ENCODE peak calls at places on chromosome 19, in six cellular contexts. One of them, this sample, is unnamed.
A peak's percentile ranks its signal among the peaks of the same experiment; 100 is the strongest.

GRCh38 chr19:10113592-10113963 is 2.1 kb downstream of the P2RY11 start:
- DNase-seq in right atrium auricular region: no peak
- DNase-seq in mesothelial cell of epicardium: no peak
- DNase-seq in choroid plexus epithelial cell: no peak
- DNase-seq in dorsolateral prefrontal cortex: no peak
- DNase-seq in testis: no peak
- DNase-seq in this sample: no peak

GRCh38 chr19:6516018-6516658 is 14.0 kb upstream of the TUBB4A start:
- DNase-seq in right atrium auricular region: peak; percentile 89
- DNase-seq in mesothelial cell of epicardium: peak; percentile 79
- DNase-seq in choroid plexus epithelial cell: peak; percentile 96
- DNase-seq in dorsolateral prefrontal cortex: peak; percentile 96
- DNase-seq in testis: peak; percentile 98
- DNase-seq in this sample: peak; percentile 70

GRCh38 chr19:47124937-47125668 is 5.5 kb upstream of the SAE1 start:
- DNase-seq in right atrium auricular region: no peak
- DNase-seq in mesothelial cell of epicardium: no peak
- DNase-seq in choroid plexus epithelial cell: peak; percentile 86
- DNase-seq in dorsolateral prefrontal cortex: no peak
- DNase-seq in testis: peak; percentile 40
- DNase-seq in this sample: no peak

GRCh38 chr19:16118489-16119033 is 6.9 kb downstream of the RAB8A start:
- DNase-seq in right atrium auricular region: no peak
- DNase-seq in mesothelial cell of epicardium: no peak
- DNase-seq in choroid plexus epithelial cell: no peak
- DNase-seq in dorsolateral prefrontal cortex: no peak
- DNase-seq in testis: no peak
- DNase-seq in this sample: no peak

GRCh38 chr19:5228932-5229777 is 111.5 kb downstream of the PTPRS start:
- DNase-seq in right atrium auricular region: no peak
- DNase-seq in mesothelial cell of epicardium: no peak
- DNase-seq in choroid plexus epithelial cell: no peak
- DNase-seq in dorsolateral prefrontal cortex: peak; percentile 26
- DNase-seq in testis: peak; percentile 18
- DNase-seq in this sample: no peak

GRCh38 chr19:8659905-8660304 is 29.5 kb downstream of the NFILZ start:
- DNase-seq in right atrium auricular region: no peak
- DNase-seq in mesothelial cell of epicardium: no peak
- DNase-seq in choroid plexus epithelial cell: no peak
- DNase-seq in dorsolateral prefrontal cortex: no peak
- DNase-seq in testis: no peak
- DNase-seq in this sample: no peak

GRCh38 chr19:17076539-17076919 is 952 bp downstream of the MYO9B start:
- DNase-seq in right atrium auricular region: no peak
- DNase-seq in mesothelial cell of epicardium: no peak
- DNase-seq in choroid plexus epithelial cell: no peak
- DNase-seq in dorsolateral prefrontal cortex: no peak
- DNase-seq in testis: no peak
- DNase-seq in this sample: no peak

GRCh38 chr19:50371914-50372475 is 4.3 kb upstream of the NR1H2 start:
- DNase-seq in right atrium auricular region: no peak
- DNase-seq in mesothelial cell of epicardium: no peak
- DNase-seq in choroid plexus epithelial cell: no peak
- DNase-seq in dorsolateral prefrontal cortex: no peak
- DNase-seq in testis: no peak
- DNase-seq in this sample: no peak

GRCh38 chr19:11843741-11844140 is 4.8 kb upstream of the ZNF439 start:
- DNase-seq in right atrium auricular region: no peak
- DNase-seq in mesothelial cell of epicardium: no peak
- DNase-seq in choroid plexus epithelial cell: no peak
- DNase-seq in dorsolateral prefrontal cortex: no peak
- DNase-seq in testis: peak; percentile 74
- DNase-seq in this sample: no peak

GRCh38 chr19:46901701-46902401 is 41.1 kb downstream of the ARHGAP35 start:
- DNase-seq in right atrium auricular region: no peak
- DNase-seq in mesothelial cell of epicardium: no peak
- DNase-seq in choroid plexus epithelial cell: no peak
- DNase-seq in dorsolateral prefrontal cortex: no peak
- DNase-seq in testis: no peak
- DNase-seq in this sample: no peak

GRCh38 chr19:36773223-36773579 is 594 bp upstream of the ZNF850 start:
- DNase-seq in right atrium auricular region: no peak
- DNase-seq in mesothelial cell of epicardium: no peak
- DNase-seq in choroid plexus epithelial cell: no peak
- DNase-seq in dorsolateral prefrontal cortex: peak; percentile 10
- DNase-seq in testis: no peak
- DNase-seq in this sample: no peak

GRCh38 chr19:2055871-2056809 is 5.1 kb upstream of the MKNK2 start:
- DNase-seq in right atrium auricular region: peak; percentile 77
- DNase-seq in mesothelial cell of epicardium: no peak
- DNase-seq in choroid plexus epithelial cell: peak; percentile 74
- DNase-seq in dorsolateral prefrontal cortex: no peak
- DNase-seq in testis: peak; percentile 62
- DNase-seq in this sample: peak; percentile 82

GRCh38 chr19:8575467-8575997 is 1.7 kb downstream of the MYO1F start:
- DNase-seq in right atrium auricular region: no peak
- DNase-seq in mesothelial cell of epicardium: no peak
- DNase-seq in choroid plexus epithelial cell: peak; percentile 47
- DNase-seq in dorsolateral prefrontal cortex: no peak
- DNase-seq in testis: no peak
- DNase-seq in this sample: no peak

GRCh38 chr19:1921326-1921725 is 16.1 kb downstream of the ADAT3 start:
- DNase-seq in right atrium auricular region: no peak
- DNase-seq in mesothelial cell of epicardium: no peak
- DNase-seq in choroid plexus epithelial cell: no peak
- DNase-seq in dorsolateral prefrontal cortex: no peak
- DNase-seq in testis: peak; percentile 77
- DNase-seq in this sample: no peak

GRCh38 chr19:42132851-42133528 is 744 bp upstream of the POU2F2 start:
- DNase-seq in right atrium auricular region: no peak
- DNase-seq in mesothelial cell of epicardium: peak; percentile 43
- DNase-seq in choroid plexus epithelial cell: peak; percentile 39
- DNase-seq in dorsolateral prefrontal cortex: peak; percentile 59
- DNase-seq in testis: peak; percentile 70
- DNase-seq in this sample: no peak

GRCh38 chr19:34217952-34218817 is 36.2 kb upstream of the GARRE1 start:
- DNase-seq in right atrium auricular region: no peak
- DNase-seq in mesothelial cell of epicardium: no peak
- DNase-seq in choroid plexus epithelial cell: peak; percentile 99
- DNase-seq in dorsolateral prefrontal cortex: no peak
- DNase-seq in testis: peak; percentile 38
- DNase-seq in this sample: peak; percentile 82

GRCh38 chr19:13974073-13974472 is 21.8 kb downstream of the DCAF15 start:
- DNase-seq in right atrium auricular region: no peak
- DNase-seq in mesothelial cell of epicardium: no peak
- DNase-seq in choroid plexus epithelial cell: peak; percentile 43
- DNase-seq in dorsolateral prefrontal cortex: no peak
- DNase-seq in testis: peak; percentile 31
- DNase-seq in this sample: no peak

GRCh38 chr19:13906525-13906904 is 514 bp downstream of the CC2D1A start:
- DNase-seq in right atrium auricular region: no peak
- DNase-seq in mesothelial cell of epicardium: no peak
- DNase-seq in choroid plexus epithelial cell: peak; percentile 12
- DNase-seq in dorsolateral prefrontal cortex: peak; percentile 10
- DNase-seq in testis: peak; percentile 27
- DNase-seq in this sample: no peak

GRCh38 chr19:53982056-53982455 is 9.4 kb upstream of the CACNG6 start:
- DNase-seq in right atrium auricular region: no peak
- DNase-seq in mesothelial cell of epicardium: no peak
- DNase-seq in choroid plexus epithelial cell: no peak
- DNase-seq in dorsolateral prefrontal cortex: no peak
- DNase-seq in testis: no peak
- DNase-seq in this sample: no peak

GRCh38 chr19:55546822-55547614 is 1.7 kb upstream of the SBK3 start:
- DNase-seq in right atrium auricular region: peak; percentile 91
- DNase-seq in mesothelial cell of epicardium: no peak
- DNase-seq in choroid plexus epithelial cell: peak; percentile 87
- DNase-seq in dorsolateral prefrontal cortex: peak; percentile 33
- DNase-seq in testis: peak; percentile 25
- DNase-seq in this sample: no peak

GRCh38 chr19:28710278-28710677 is 502.7 kb downstream of the UQCRFS1 start:
- DNase-seq in right atrium auricular region: no peak
- DNase-seq in mesothelial cell of epicardium: no peak
- DNase-seq in choroid plexus epithelial cell: peak; percentile 86
- DNase-seq in dorsolateral prefrontal cortex: no peak
- DNase-seq in testis: no peak
- DNase-seq in this sample: peak; percentile 43

GRCh38 chr19:12606796-12607195 is 3.8 kb downstream of the ZNF490 start:
- DNase-seq in right atrium auricular region: no peak
- DNase-seq in mesothelial cell of epicardium: no peak
- DNase-seq in choroid plexus epithelial cell: no peak
- DNase-seq in dorsolateral prefrontal cortex: no peak
- DNase-seq in testis: no peak
- DNase-seq in this sample: no peak

GRCh38 chr19:39144487-39145071 is 19.0 kb downstream of the PAK4 start:
- DNase-seq in right atrium auricular region: no peak
- DNase-seq in mesothelial cell of epicardium: no peak
- DNase-seq in choroid plexus epithelial cell: peak; percentile 34
- DNase-seq in dorsolateral prefrontal cortex: no peak
- DNase-seq in testis: no peak
- DNase-seq in this sample: no peak

GRCh38 chr19:39147480-39147879 is 21.9 kb downstream of the PAK4 start:
- DNase-seq in right atrium auricular region: no peak
- DNase-seq in mesothelial cell of epicardium: no peak
- DNase-seq in choroid plexus epithelial cell: no peak
- DNase-seq in dorsolateral prefrontal cortex: no peak
- DNase-seq in testis: no peak
- DNase-seq in this sample: no peak

GRCh38 chr19:39146686-39147450 is 21.3 kb downstream of the PAK4 start:
- DNase-seq in right atrium auricular region: no peak
- DNase-seq in mesothelial cell of epicardium: no peak
- DNase-seq in choroid plexus epithelial cell: no peak
- DNase-seq in dorsolateral prefrontal cortex: no peak
- DNase-seq in testis: no peak
- DNase-seq in this sample: no peak

GRCh38 chr19:39146091-39146490 is 20.5 kb downstream of the PAK4 start:
- DNase-seq in right atrium auricular region: no peak
- DNase-seq in mesothelial cell of epicardium: no peak
- DNase-seq in choroid plexus epithelial cell: no peak
- DNase-seq in dorsolateral prefrontal cortex: no peak
- DNase-seq in testis: no peak
- DNase-seq in this sample: no peak

GRCh38 chr19:39145180-39145953 is 19.8 kb downstream of the PAK4 start:
- DNase-seq in right atrium auricular region: no peak
- DNase-seq in mesothelial cell of epicardium: no peak
- DNase-seq in choroid plexus epithelial cell: no peak
- DNase-seq in dorsolateral prefrontal cortex: peak; percentile 67
- DNase-seq in testis: peak; percentile 73
- DNase-seq in this sample: no peak
- TF ChIP-seq CTCF in right atrium auricular region: peak; percentile 32
- TF ChIP-seq CTCF in mesothelial cell of epicardium: no peak
- TF ChIP-seq CTCF in choroid plexus epithelial cell: no peak
- TF ChIP-seq CTCF in dorsolateral prefrontal cortex: peak; percentile 37
- TF ChIP-seq CTCF in testis: no peak
- TF ChIP-seq CTCF in this sample: no peak

GRCh38 chr19:3819989-3820388 is 33.8 kb upstream of the MATK start:
- DNase-seq in right atrium auricular region: no peak
- DNase-seq in mesothelial cell of epicardium: no peak
- DNase-seq in choroid plexus epithelial cell: no peak
- DNase-seq in dorsolateral prefrontal cortex: no peak
- DNase-seq in testis: no peak
- DNase-seq in this sample: no peak

GRCh38 chr19:3821857-3822364 is 35.7 kb upstream of the MATK start:
- DNase-seq in right atrium auricular region: peak; percentile 63
- DNase-seq in mesothelial cell of epicardium: no peak
- DNase-seq in choroid plexus epithelial cell: peak; percentile 26
- DNase-seq in dorsolateral prefrontal cortex: no peak
- DNase-seq in testis: peak; percentile 69
- DNase-seq in this sample: no peak

GRCh38 chr19:3823345-3823704 is 37.1 kb upstream of the MATK start:
- DNase-seq in right atrium auricular region: no peak
- DNase-seq in mesothelial cell of epicardium: no peak
- DNase-seq in choroid plexus epithelial cell: no peak
- DNase-seq in dorsolateral prefrontal cortex: no peak
- DNase-seq in testis: no peak
- DNase-seq in this sample: no peak

GRCh38 chr19:3822683-3823344 is 36.6 kb upstream of the MATK start:
- DNase-seq in right atrium auricular region: no peak
- DNase-seq in mesothelial cell of epicardium: no peak
- DNase-seq in choroid plexus epithelial cell: no peak
- DNase-seq in dorsolateral prefrontal cortex: no peak
- DNase-seq in testis: no peak
- DNase-seq in this sample: no peak

GRCh38 chr19:3821156-3821555 is 35.0 kb upstream of the MATK start:
- DNase-seq in right atrium auricular region: no peak
- DNase-seq in mesothelial cell of epicardium: no peak
- DNase-seq in choroid plexus epithelial cell: no peak
- DNase-seq in dorsolateral prefrontal cortex: no peak
- DNase-seq in testis: no peak
- DNase-seq in this sample: no peak
- TF ChIP-seq CTCF in right atrium auricular region: no peak
- TF ChIP-seq CTCF in mesothelial cell of epicardium: no peak
- TF ChIP-seq CTCF in choroid plexus epithelial cell: no peak
- TF ChIP-seq CTCF in dorsolateral prefrontal cortex: no peak
- TF ChIP-seq CTCF in testis: no peak
- TF ChIP-seq CTCF in this sample: no peak

DNA sequence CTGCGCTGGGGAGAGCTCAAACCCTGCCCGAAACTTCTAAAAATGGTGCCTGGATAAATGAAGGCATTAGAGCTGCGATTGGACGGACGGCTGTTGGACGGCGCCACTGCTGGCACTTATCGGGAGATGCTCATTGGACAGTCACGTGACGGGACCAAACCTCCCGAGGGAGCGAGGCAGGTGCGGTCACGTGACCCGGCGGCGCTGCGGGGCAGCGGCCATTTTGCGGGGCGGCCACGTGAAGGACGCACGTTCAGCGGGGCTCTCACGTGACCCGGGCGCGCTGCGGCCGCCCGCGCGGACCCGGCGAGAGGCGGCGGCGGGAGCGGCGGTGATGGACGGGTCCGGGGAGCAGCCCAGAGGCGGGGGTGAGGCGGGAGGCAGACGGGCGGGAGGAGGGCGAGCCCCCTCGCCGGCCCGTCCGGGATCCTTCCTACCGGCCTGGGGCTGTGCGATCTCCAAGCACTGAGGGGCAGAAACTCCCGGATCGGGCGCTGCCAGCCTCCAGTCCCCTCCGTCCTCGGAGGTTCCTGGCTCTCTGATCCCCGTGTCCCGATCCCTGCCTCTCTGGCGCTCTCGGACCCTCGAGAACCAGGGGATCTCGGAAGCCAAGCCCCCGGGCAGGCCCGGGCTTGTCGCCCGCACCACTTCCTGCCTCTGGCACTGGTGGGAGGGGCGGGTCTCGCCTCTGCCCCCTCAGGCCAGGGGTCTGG is at the start of gene BAX:
- DNase-seq in right atrium auricular region: peak; percentile 98
- DNase-seq in mesothelial cell of epicardium: peak; percentile 95
- DNase-seq in choroid plexus epithelial cell: peak; percentile 98
- DNase-seq in dorsolateral prefrontal cortex: peak; percentile 96
- DNase-seq in testis: peak; percentile 97
- DNase-seq in this sample: peak; percentile 86
- TF ChIP-seq CTCF in right atrium auricular region: peak; percentile 21
- TF ChIP-seq CTCF in mesothelial cell of epicardium: no peak
- TF ChIP-seq CTCF in choroid plexus epithelial cell: peak; percentile 9
- TF ChIP-seq CTCF in dorsolateral prefrontal cortex: peak; percentile 19
- TF ChIP-seq CTCF in testis: no peak
- TF ChIP-seq CTCF in this sample: no peak

GRCh38 chr19:21508198-21508597 is 2.8 kb downstream of the ZNF429 start:
- DNase-seq in right atrium auricular region: no peak
- DNase-seq in mesothelial cell of epicardium: no peak
- DNase-seq in choroid plexus epithelial cell: no peak
- DNase-seq in dorsolateral prefrontal cortex: no peak
- DNase-seq in testis: no peak
- DNase-seq in this sample: no peak

GRCh38 chr19:21505459-21506393 is at the start of gene ZNF429:
- DNase-seq in right atrium auricular region: peak; percentile 96
- DNase-seq in mesothelial cell of epicardium: peak; percentile 77
- DNase-seq in choroid plexus epithelial cell: peak; percentile 97
- DNase-seq in dorsolateral prefrontal cortex: peak; percentile 91
- DNase-seq in testis: peak; percentile 98
- DNase-seq in this sample: peak; percentile 84
- TF ChIP-seq CTCF in right atrium auricular region: no peak
- TF ChIP-seq CTCF in mesothelial cell of epicardium: no peak
- TF ChIP-seq CTCF in choroid plexus epithelial cell: peak; percentile 14
- TF ChIP-seq CTCF in dorsolateral prefrontal cortex: no peak
- TF ChIP-seq CTCF in testis: no peak
- TF ChIP-seq CTCF in this sample: no peak